ENCODE peak calls at places on chromosome 1, in six cellular contexts. One of them, this sample, is unnamed. For H3K36me3, the result is how much of the 10 kb centered on the place peaks cover.

GRCh38 chr1:185046639-185047038 is 1.3 kb downstream of the RNF2 start:
- DNase-seq in neural progenitor cell: no peak
- DNase-seq in cardiac muscle cell: no peak
- DNase-seq in lower lobe of right lung: no peak
- DNase-seq in hepatocyte: no peak
- DNase-seq in PC-3: no peak
- DNase-seq in this sample: no peak

GRCh38 chr1:1040004-1040991 is 20.4 kb downstream of the AGRN start:
- DNase-seq in hepatocyte: peak
- DNase-seq in lower lobe of right lung: peak
- DNase-seq in PC-3: peak
- DNase-seq in neural progenitor cell: peak
- DNase-seq in cardiac muscle cell: peak
- DNase-seq in this sample: peak

GRCh38 chr1:73611681-73612080 is 586.3 kb downstream of the LRRIQ3 start:
- DNase-seq in neural progenitor cell: no peak
- DNase-seq in lower lobe of right lung: no peak
- DNase-seq in hepatocyte: no peak
- DNase-seq in cardiac muscle cell: no peak
- DNase-seq in PC-3: no peak
- DNase-seq in this sample: no peak

GRCh38 chr1:154784924-154785531 is 85.1 kb downstream of the KCNN3 start:
- DNase-seq in lower lobe of right lung: no peak
- DNase-seq in PC-3: no peak
- DNase-seq in hepatocyte: no peak
- DNase-seq in cardiac muscle cell: no peak
- DNase-seq in neural progenitor cell: no peak
- DNase-seq in this sample: no peak

GRCh38 chr1:36160949-36161485 is 5.1 kb downstream of the MAP7D1 start:
- DNase-seq in neural progenitor cell: peak
- DNase-seq in hepatocyte: peak
- DNase-seq in lower lobe of right lung: peak
- DNase-seq in cardiac muscle cell: peak
- DNase-seq in PC-3: peak
- DNase-seq in this sample: no peak

GRCh38 chr1:235074335-235075120 is 54.1 kb downstream of the TOMM20 start:
- DNase-seq in cardiac muscle cell: peak
- DNase-seq in PC-3: peak
- DNase-seq in lower lobe of right lung: peak
- DNase-seq in neural progenitor cell: peak
- DNase-seq in hepatocyte: peak
- DNase-seq in this sample: no peak

GRCh38 chr1:39194398-39195051 is 10.0 kb upstream of the MACF1 start:
- DNase-seq in PC-3: no peak
- DNase-seq in cardiac muscle cell: no peak
- DNase-seq in hepatocyte: no peak
- DNase-seq in neural progenitor cell: no peak
- DNase-seq in lower lobe of right lung: no peak
- DNase-seq in this sample: no peak

GRCh38 chr1:117685936-117686806 is 80.3 kb downstream of the TENT5C start:
- DNase-seq in lower lobe of right lung: no peak
- DNase-seq in neural progenitor cell: no peak
- DNase-seq in cardiac muscle cell: no peak
- DNase-seq in PC-3: no peak
- DNase-seq in hepatocyte: no peak
- DNase-seq in this sample: no peak

GRCh38 chr1:119918301-119918700 is 22.0 kb upstream of the ADAM30 start:
- DNase-seq in lower lobe of right lung: no peak
- DNase-seq in hepatocyte: no peak
- DNase-seq in cardiac muscle cell: no peak
- DNase-seq in PC-3: no peak
- DNase-seq in neural progenitor cell: no peak
- DNase-seq in this sample: no peak

GRCh38 chr1:200640373-200641174 is 20.0 kb upstream of the KIF14 start:
- DNase-seq in PC-3: no peak
- DNase-seq in lower lobe of right lung: no peak
- DNase-seq in hepatocyte: no peak
- DNase-seq in cardiac muscle cell: no peak
- DNase-seq in neural progenitor cell: no peak
- DNase-seq in this sample: no peak

GRCh38 chr1:17128361-17128760 is 9.1 kb upstream of the PADI2 start:
- DNase-seq in hepatocyte: no peak
- DNase-seq in cardiac muscle cell: peak
- DNase-seq in PC-3: peak
- DNase-seq in lower lobe of right lung: no peak
- DNase-seq in neural progenitor cell: no peak
- DNase-seq in this sample: no peak

DNA sequence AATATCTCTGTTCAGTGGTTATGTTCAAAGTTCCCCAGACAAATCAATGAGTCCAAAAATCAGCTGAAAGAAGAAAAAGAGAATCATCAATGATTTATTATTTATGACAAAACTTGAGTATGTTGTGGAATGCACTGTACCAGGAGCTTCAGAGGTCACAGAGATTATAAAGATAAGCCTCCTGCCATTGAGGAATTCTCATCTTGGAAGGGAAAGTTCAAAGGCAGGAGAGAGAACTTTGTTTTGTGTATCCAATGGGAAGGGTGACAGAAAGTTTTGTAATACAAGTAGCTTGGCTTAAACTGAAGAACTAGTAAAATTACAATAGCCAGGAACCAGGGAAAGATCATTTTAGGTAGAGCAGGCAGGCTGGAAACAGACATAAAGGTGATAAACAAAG is 367.7 kb downstream of the VAV3 start:
- DNase-seq in hepatocyte: no peak
- DNase-seq in neural progenitor cell: no peak
- DNase-seq in PC-3: peak
- DNase-seq in cardiac muscle cell: no peak
- DNase-seq in lower lobe of right lung: no peak
- DNase-seq in this sample: no peak
- H3K36me3 ChIP-seq in hepatocyte: under half
- H3K36me3 ChIP-seq in neural progenitor cell: under half
- H3K36me3 ChIP-seq in PC-3: under half
- H3K36me3 ChIP-seq in cardiac muscle cell: under half
- H3K36me3 ChIP-seq in lower lobe of right lung: under half
- H3K36me3 ChIP-seq in this sample: under half

DNA sequence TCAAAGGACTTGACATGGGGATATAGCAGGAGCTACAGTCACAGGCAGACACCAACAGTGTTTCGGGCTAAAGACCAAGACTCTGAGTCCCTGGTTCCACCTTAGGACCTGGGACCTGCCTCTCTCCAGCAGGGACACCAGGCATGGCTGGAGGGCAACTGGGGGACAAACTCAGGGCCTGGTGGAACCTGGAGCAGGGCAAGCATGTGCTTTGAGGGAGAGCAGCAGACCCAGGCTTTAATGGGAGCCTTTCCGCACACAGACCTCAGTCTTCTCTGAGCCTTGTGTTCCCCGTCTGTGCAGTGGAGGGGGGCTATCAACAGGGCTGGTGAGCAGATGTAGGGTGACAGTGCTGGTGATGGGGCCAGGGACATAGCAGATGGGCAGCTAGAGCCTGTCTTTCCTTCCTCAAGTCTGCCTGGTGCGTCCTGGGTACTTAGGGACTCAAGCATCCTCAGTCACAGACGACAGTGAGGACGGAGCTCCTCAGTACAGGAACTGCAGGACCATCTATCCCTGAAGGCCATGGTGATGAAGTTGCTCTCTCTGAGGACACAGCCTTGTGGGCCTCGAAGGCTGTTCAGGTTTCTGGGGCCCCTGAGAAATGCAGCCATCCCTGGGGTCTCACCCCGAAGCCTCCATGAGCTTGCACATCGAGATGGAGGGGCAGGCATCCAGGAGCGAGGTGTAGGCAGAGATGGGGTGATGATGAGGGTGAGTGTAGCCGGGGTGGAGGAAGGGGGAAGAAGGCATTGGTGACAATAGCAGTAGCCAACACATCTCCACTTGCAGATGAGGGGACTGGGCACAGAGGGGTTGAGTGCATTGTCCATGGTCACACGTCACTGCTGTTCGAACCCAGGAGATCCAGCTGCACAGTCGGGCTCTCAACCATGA is 593.4 kb downstream of the PTPRU start:
- DNase-seq in cardiac muscle cell: no peak
- DNase-seq in PC-3: no peak
- DNase-seq in lower lobe of right lung: no peak
- DNase-seq in hepatocyte: no peak
- DNase-seq in neural progenitor cell: no peak
- DNase-seq in this sample: no peak
- H3K4me3 ChIP-seq in cardiac muscle cell: no peak
- H3K4me3 ChIP-seq in PC-3: no peak
- H3K4me3 ChIP-seq in lower lobe of right lung: no peak
- H3K4me3 ChIP-seq in hepatocyte: no peak
- H3K4me3 ChIP-seq in neural progenitor cell: no peak
- H3K4me3 ChIP-seq in this sample: no peak

GRCh38 chr1:167553136-167554027 is at the start of gene CREG1:
- DNase-seq in hepatocyte: peak
- DNase-seq in cardiac muscle cell: peak
- DNase-seq in neural progenitor cell: peak
- DNase-seq in lower lobe of right lung: peak
- DNase-seq in PC-3: peak
- DNase-seq in this sample: peak
- H3K27ac ChIP-seq in hepatocyte: peak
- H3K27ac ChIP-seq in cardiac muscle cell: peak
- H3K27ac ChIP-seq in neural progenitor cell: no peak
- H3K27ac ChIP-seq in lower lobe of right lung: peak
- H3K27ac ChIP-seq in PC-3: no peak
- H3K27ac ChIP-seq in this sample: peak

DNA sequence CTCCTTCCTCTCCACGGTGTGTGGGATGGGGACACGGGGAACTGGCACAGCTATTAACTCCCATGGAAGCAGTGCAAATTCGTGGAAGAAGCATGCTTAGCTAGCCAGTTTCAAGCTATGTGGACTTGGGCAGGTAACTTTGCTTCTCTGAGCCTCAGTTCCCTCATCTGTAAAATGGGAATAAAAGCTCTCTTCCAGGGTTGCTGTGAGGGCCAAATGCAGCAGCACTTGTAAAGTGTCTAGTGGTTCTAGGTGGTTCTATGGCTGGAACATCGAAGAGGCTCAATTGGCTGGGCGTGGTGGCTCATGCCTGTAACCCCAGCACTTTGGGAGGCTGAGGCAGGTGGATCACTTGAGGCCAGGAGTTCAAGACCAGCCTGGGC is 43.3 kb downstream of the DHRS3 start:
- DNase-seq in PC-3: no peak
- DNase-seq in cardiac muscle cell: no peak
- DNase-seq in neural progenitor cell: no peak
- DNase-seq in lower lobe of right lung: no peak
- DNase-seq in hepatocyte: no peak
- DNase-seq in this sample: no peak
- H3K36me3 ChIP-seq in PC-3: under half
- H3K36me3 ChIP-seq in cardiac muscle cell: under half
- H3K36me3 ChIP-seq in neural progenitor cell: under half
- H3K36me3 ChIP-seq in lower lobe of right lung: half or more
- H3K36me3 ChIP-seq in hepatocyte: under half
- H3K36me3 ChIP-seq in this sample: under half

DNA sequence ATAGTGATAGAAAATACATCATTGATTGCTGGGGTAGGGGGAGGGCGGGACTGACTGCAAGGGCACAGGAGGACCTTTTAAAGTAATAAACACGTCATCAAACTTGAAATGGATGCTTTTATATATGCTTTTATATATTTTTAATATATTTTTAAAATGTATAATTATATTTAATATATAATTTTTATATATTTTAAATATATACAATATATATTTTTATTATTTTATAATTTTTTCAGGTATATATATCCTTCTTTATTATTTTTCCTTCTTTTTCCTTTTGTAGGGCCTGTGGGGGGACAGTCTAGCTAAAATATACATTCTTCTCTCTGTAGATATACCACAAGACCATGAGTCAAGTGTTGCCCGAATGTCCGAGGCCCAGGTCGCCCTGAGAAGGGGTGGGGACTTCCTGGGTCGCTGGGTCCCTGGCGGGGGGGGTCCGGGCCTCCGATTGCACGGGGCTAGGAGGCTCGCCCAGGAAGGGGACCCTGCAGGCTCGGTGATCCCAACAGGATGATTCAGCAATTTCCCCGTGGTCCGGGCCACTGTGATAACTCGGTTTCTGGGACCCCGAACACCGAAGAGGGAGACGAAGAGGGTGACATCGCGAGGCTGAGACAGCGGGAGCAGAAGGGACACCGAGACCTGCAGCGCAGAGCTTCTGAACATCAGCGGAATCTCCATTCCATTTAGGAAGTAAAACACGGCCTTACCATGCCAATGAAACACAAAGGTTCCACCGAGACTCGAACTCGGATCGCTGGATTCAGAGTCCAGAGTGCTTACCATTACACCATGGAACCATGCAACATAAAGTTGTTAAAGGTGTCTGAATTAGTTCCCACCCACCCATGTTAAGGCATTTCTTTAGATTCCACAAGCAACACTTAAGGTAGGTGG is 112.5 kb upstream of the NBPF11 start:
- DNase-seq in cardiac muscle cell: peak
- DNase-seq in lower lobe of right lung: no peak
- DNase-seq in PC-3: no peak
- DNase-seq in hepatocyte: peak
- DNase-seq in neural progenitor cell: peak
- DNase-seq in this sample: peak
- H3K4me3 ChIP-seq in cardiac muscle cell: peak
- H3K4me3 ChIP-seq in lower lobe of right lung: no peak
- H3K4me3 ChIP-seq in PC-3: peak
- H3K4me3 ChIP-seq in hepatocyte: peak
- H3K4me3 ChIP-seq in neural progenitor cell: peak
- H3K4me3 ChIP-seq in this sample: no peak

GRCh38 chr1:93612510-93612909 is 69.1 kb downstream of the BCAR3 start:
- DNase-seq in lower lobe of right lung: no peak
- DNase-seq in hepatocyte: no peak
- DNase-seq in cardiac muscle cell: no peak
- DNase-seq in neural progenitor cell: no peak
- DNase-seq in PC-3: no peak
- DNase-seq in this sample: no peak
- H3K27ac ChIP-seq in lower lobe of right lung: no peak
- H3K27ac ChIP-seq in hepatocyte: peak
- H3K27ac ChIP-seq in cardiac muscle cell: no peak
- H3K27ac ChIP-seq in neural progenitor cell: no peak
- H3K27ac ChIP-seq in PC-3: no peak
- H3K27ac ChIP-seq in this sample: no peak